ENCODE peak calls at places on chromosomes 11 and 22, in eight cellular contexts. S is heart right ventricle, J is tibial artery, N is GM12878, I is A549, B is body of pancreas, Y is mucosa of descending colon, Q is heart left ventricle. L is an unnamed sample. For H3K4me1, the result is how much of the 10 kb centered on the place peaks cover.

GRCh38 chr11:35663408-35663702 is 780 bp downstream of the TRIM44 start:
- DNase-seq in Q (no peak), Y (no peak), N (no peak), S (no peak), I (no peak), B (no peak), J (no peak), L (no peak)

GRCh38 chr11:34075178-34075820 is 23.8 kb downstream of the CAPRIN1 start:
- DNase-seq in Q (no peak), N (no peak), B (no peak), J (no peak), S (no peak), Y (no peak), I (no peak), L (no peak)

GRCh38 chr11:18203723-18204122 is 31.1 kb downstream of the MRGPRX4 start:
- DNase-seq in Q (no peak), B (no peak), I (peak), Y (no peak), S (no peak), J (no peak), N (no peak), L (no peak)

GRCh38 chr11:46560300-46561025 is 33.4 kb downstream of the AMBRA1 start:
- DNase-seq in Q (no peak), S (no peak), B (no peak), N (peak), J (no peak), I (no peak), Y (no peak), L (no peak)

GRCh38 chr11:111445586-111445985 is 66.5 kb upstream of the POU2AF1 start:
- DNase-seq in Y (no peak), S (peak), J (no peak), N (no peak), Q (no peak), I (no peak), B (no peak), L (no peak)

GRCh38 chr11:111586305-111586915 is 15.8 kb upstream of the SIK2 start:
- DNase-seq in S (peak), B (peak), N (no peak), Y (no peak), J (no peak), I (no peak), Q (no peak), L (no peak)

GRCh38 chr11:32830413-32830738 is 649 bp downstream of the PRRG4 start:
- DNase-seq in I (no peak), S (no peak), Y (no peak), B (peak), N (no peak), Q (no peak), J (no peak), L (no peak)

GRCh38 chr11:44621140-44621681 is 55.7 kb downstream of the CD82 start:
- DNase-seq in Y (no peak), Q (peak), S (peak), I (peak), J (peak), B (peak), N (no peak), L (peak)

GRCh38 chr22:23305321-23305910 is 125.1 kb downstream of the BCR start:
- DNase-seq in Y (peak), B (no peak), N (no peak), I (no peak), Q (no peak), S (no peak), J (peak), L (no peak)

GRCh38 chr22:44697423-44698179 is 4.4 kb upstream of the PRR5 start:
- DNase-seq in I (peak), S (peak), Y (peak), Q (peak), J (peak), B (peak), N (no peak), L (peak)

GRCh38 chr22:35621446-35621845 is 4.3 kb upstream of the MB start:
- DNase-seq in Q (no peak), B (no peak), Y (no peak), J (no peak), S (no peak), I (no peak), N (no peak), L (no peak)

GRCh38 chr22:37182949-37183245 is 5.2 kb downstream of the C1QTNF6 start:
- DNase-seq in Q (no peak), I (no peak), N (no peak), S (no peak), J (no peak), B (no peak), Y (peak), L (no peak)

GRCh38 chr11:68704887-68705286 is 20.5 kb downstream of the GAL start:
- DNase-seq in J (no peak), B (no peak), S (no peak), Y (no peak), N (no peak), Q (no peak), I (no peak), L (no peak)

GRCh38 chr11:61004841-61005240 is 33.4 kb downstream of the CD6 start:
- DNase-seq in J (no peak), Y (no peak), Q (no peak), B (no peak), N (no peak), S (no peak), I (no peak), L (no peak)

GRCh38 chr22:27933186-27933983 is 14.3 kb upstream of the PITPNB start:
- DNase-seq in I (no peak), Y (no peak), Q (no peak), B (peak), S (no peak), J (no peak), N (no peak), L (no peak)

GRCh38 chr22:24137595-24137994 is 43.7 kb upstream of the SUSD2 start:
- DNase-seq in Q (no peak), S (no peak), B (no peak), I (no peak), J (no peak), Y (no peak), N (no peak), L (no peak)

GRCh38 chr11:116061322-116061721 is 557.1 kb upstream of the CADM1 start:
- DNase-seq in N (no peak), B (no peak), I (no peak), J (no peak), Y (no peak), Q (no peak), S (no peak), L (no peak)

GRCh38 chr11:110128161-110128560 is 35.0 kb downstream of the ZC3H12C start:
- DNase-seq in I (no peak), N (no peak), Q (no peak), J (no peak), B (no peak), S (no peak), Y (no peak), L (no peak)

GRCh38 chr22:19172213-19173046 is 6.1 kb downstream of the SLC25A1 start:
- DNase-seq in Q (no peak), J (no peak), I (no peak), B (no peak), S (no peak), Y (no peak), N (no peak), L (no peak)

GRCh38 chr11:67281552-67282150 is 7.5 kb upstream of the ANKRD13D start:
- DNase-seq in Y (peak), N (no peak), I (no peak), J (peak), Q (no peak), S (no peak), B (peak), L (no peak)

GRCh38 chr22:40607506-40607905 is 29.0 kb downstream of the MRTFA start:
- DNase-seq in S (no peak), J (no peak), Y (no peak), B (no peak), I (no peak), N (no peak), Q (no peak), L (no peak)

GRCh38 chr22:40606306-40606705 is 30.2 kb downstream of the MRTFA start:
- DNase-seq in B (no peak), I (no peak), Q (no peak), Y (no peak), S (no peak), N (no peak), J (no peak), L (no peak)

GRCh38 chr22:40603088-40603605 is 33.4 kb downstream of the MRTFA start:
- DNase-seq in S (no peak), N (no peak), Y (no peak), B (peak), Q (no peak), I (no peak), J (no peak), L (no peak)

GRCh38 chr22:40609216-40609615 is 27.3 kb downstream of the MRTFA start:
- DNase-seq in Y (no peak), J (no peak), Q (no peak), I (no peak), N (no peak), S (no peak), B (no peak), L (no peak)

GRCh38 chr22:40605676-40606250 is 30.8 kb downstream of the MRTFA start:
- DNase-seq in J (no peak), Y (no peak), B (no peak), S (no peak), N (no peak), Q (no peak), I (no peak), L (no peak)
- H3K4me1 ChIP-seq in J (half or more), Y (under half), B (half or more), S (half or more), N (under half), Q (half or more), I (half or more), L (under half)

DNA sequence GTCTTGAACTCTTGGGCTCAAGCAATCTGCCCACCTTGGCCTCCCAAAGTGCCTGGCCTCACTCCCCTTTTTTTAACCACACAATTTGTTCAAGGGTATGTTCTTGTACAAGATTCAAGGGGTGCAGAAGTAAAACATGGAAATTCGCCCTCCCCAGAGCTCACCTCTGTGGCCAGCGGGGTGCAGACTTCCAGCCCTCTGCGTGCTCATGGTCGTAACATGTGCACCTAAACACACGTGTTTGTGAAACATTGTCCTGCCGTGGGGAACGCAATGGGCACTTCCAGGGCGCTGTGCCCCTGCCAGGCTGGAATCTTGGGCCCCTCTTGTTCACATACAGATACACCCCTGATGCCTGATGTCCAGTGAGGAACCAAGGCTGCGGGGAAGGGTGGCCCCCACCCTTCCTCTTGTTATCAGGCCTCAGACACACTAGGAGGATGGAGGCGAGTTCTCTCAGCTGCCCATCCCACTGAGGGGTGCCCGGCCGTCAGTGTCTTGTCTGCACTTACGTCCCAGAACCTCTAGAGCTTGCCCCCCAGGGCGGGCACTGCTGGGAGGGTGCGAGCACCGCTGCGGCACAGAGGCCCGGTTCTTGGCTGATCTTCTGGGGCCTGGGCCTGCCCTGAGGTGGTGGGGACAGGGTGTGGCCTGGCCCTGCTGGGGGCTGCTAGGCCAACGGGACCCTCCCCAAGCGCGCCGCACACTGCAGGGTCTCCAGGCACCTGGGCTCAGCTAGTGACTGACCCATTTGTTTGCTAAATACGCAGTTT is 4.1 kb upstream of the EPS8L2 start:
- DNase-seq in N (no peak), B (no peak), I (no peak), Y (peak), S (no peak), J (no peak), Q (no peak), L (no peak)
- H3K4me1 ChIP-seq in N (under half), B (half or more), I (under half), Y (under half), S (under half), J (half or more), Q (under half), L (under half)

DNA sequence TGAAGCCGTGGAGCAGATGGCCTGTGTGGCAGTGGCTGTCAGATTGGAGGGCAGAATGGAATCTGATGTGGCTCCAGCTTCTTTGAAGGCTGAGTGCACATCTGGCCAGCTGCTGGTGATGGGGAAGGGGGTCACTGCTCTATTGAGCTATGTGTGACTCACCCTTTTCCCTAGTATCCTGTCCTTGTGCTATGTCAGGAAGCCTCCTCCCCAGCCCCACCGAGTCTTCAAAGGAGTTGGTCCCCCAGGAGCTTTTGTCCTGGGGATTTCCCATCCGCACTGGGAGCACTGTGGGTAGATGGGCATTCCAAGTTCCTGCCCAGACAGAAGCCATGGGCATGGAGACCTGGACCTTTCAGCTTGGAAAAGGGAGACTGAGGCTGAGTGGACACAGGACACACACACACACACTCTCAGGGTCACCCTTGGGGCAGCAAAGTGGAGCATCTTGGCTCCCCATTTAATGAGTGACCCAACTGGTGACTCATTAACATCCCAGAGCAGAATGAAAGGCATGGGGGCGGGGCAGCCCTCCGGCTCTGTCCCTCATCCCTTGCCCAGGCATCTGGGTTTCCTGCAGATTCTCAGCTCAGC is 3.3 kb downstream of the SERPINH1 start:
- DNase-seq in J (peak), B (peak), Q (peak), N (no peak), Y (no peak), I (no peak), S (peak), L (peak)
- H3K4me1 ChIP-seq in J (half or more), B (under half), Q (half or more), N (under half), Y (under half), I (under half), S (half or more), L (under half)

DNA sequence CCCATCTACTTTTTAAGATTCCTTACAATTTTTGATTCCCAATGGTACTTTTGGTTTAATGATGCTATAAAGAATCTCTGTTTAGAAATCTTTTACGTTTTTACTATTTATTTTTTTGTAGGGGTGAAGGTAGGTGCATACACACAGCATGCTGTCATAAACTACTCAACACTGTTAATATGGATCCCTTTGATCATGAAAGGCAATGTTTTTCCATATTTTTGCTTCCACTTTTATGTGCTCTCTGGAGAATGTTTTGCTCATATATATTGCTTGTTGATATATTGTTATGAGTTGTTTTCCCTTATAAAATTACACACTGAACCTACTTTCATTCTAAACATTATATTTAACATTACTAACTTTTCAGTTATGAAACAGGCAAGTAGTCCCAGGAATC is 123.6 kb upstream of the TP53AIP1 start:
- DNase-seq in Q (no peak), Y (no peak), B (no peak), I (no peak), S (no peak), N (no peak), J (no peak), L (no peak)
- H3K4me1 ChIP-seq in Q (under half), Y (under half), B (under half), I (under half), S (under half), N (under half), J (under half), L (under half)

GRCh38 chr22:20490183-20490940 is 5.2 kb downstream of the KLHL22 start:
- DNase-seq in N (no peak), B (no peak), J (no peak), Y (no peak), S (no peak), Q (no peak), I (no peak), L (no peak)
- H3K4me1 ChIP-seq in N (under half), B (under half), J (under half), Y (under half), S (under half), Q (under half), I (under half), L (under half)

GRCh38 chr11:10387209-10388083 is 67.6 kb upstream of the AMPD3 start:
- DNase-seq in J (peak), I (no peak), Y (peak), N (no peak), S (no peak), Q (no peak), B (peak), L (peak)

GRCh38 chr11:10385696-10386095 is 69.4 kb upstream of the AMPD3 start:
- DNase-seq in B (peak), Y (peak), J (no peak), Q (no peak), N (no peak), I (no peak), S (no peak), L (peak)

GRCh38 chr11:10386861-10387208 is 68.2 kb upstream of the AMPD3 start:
- DNase-seq in Y (no peak), J (no peak), Q (no peak), S (no peak), B (no peak), I (no peak), N (no peak), L (no peak)

GRCh38 chr11:10388096-10388495 is 67.0 kb upstream of the AMPD3 start:
- DNase-seq in J (no peak), Y (no peak), B (no peak), Q (no peak), I (no peak), N (no peak), S (no peak), L (no peak)

DNA sequence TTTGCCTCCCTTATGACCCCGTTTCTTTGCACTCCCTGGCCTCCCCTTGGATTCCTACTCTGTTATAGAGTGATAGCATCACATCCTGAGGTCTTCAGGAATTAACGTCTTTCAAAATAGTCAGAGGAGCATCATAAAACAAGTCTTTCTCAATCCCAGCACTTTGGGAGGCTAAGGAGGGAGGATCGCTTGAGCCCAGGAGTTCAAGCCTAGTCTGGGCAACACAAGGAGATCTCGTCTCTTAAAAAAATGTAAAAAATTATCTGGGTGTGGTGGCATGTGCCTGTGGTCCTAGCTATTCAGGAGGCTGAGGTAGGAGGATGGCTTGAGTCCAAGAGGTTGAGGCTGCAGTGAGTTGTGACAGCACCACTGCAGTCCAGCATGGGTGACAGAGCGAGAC is 68.7 kb upstream of the AMPD3 start:
- DNase-seq in Q (no peak), S (no peak), N (no peak), B (no peak), J (no peak), I (no peak), Y (no peak), L (no peak)
- H3K4me1 ChIP-seq in Q (under half), S (under half), N (under half), B (under half), J (under half), I (under half), Y (under half), L (under half)

L was measured in tibial nerve.